ENCODE peak calls at places on chromosome 1, in six cellular contexts. One of them, this sample, is unnamed.
A peak's percentile ranks its signal among the peaks of the same experiment; 100 is the strongest.

GRCh38 chr1:109307363-109308021 is 681 bp upstream of the MYBPHL start:
- DNase-seq in A549: no peak
- DNase-seq in PC-3: no peak
- DNase-seq in CD4-positive, CD25-positive, alpha-beta regulatory T cell: no peak
- DNase-seq in aorta: no peak
- DNase-seq in CD8-positive, alpha-beta T cell: no peak
- DNase-seq in this sample: peak; percentile 23

GRCh38 chr1:154696001-154696400 is 88.0 kb upstream of the ADAR start:
- DNase-seq in A549: no peak
- DNase-seq in PC-3: peak; percentile 45
- DNase-seq in CD4-positive, CD25-positive, alpha-beta regulatory T cell: no peak
- DNase-seq in aorta: no peak
- DNase-seq in CD8-positive, alpha-beta T cell: no peak
- DNase-seq in this sample: no peak

GRCh38 chr1:103265551-103265950 is 157.2 kb upstream of the COL11A1 start:
- DNase-seq in A549: peak; percentile 4
- DNase-seq in PC-3: no peak
- DNase-seq in CD4-positive, CD25-positive, alpha-beta regulatory T cell: no peak
- DNase-seq in aorta: no peak
- DNase-seq in CD8-positive, alpha-beta T cell: no peak
- DNase-seq in this sample: peak; percentile 58

GRCh38 chr1:25468037-25468436 is 37.3 kb downstream of the MACO1 start:
- DNase-seq in A549: no peak
- DNase-seq in PC-3: no peak
- DNase-seq in CD4-positive, CD25-positive, alpha-beta regulatory T cell: no peak
- DNase-seq in aorta: no peak
- DNase-seq in CD8-positive, alpha-beta T cell: no peak
- DNase-seq in this sample: no peak

GRCh38 chr1:228070173-228070572 is 12.3 kb upstream of the ARF1 start:
- DNase-seq in A549: no peak
- DNase-seq in PC-3: no peak
- DNase-seq in CD4-positive, CD25-positive, alpha-beta regulatory T cell: no peak
- DNase-seq in aorta: no peak
- DNase-seq in CD8-positive, alpha-beta T cell: no peak
- DNase-seq in this sample: no peak

GRCh38 chr1:25590096-25590824 is 26.3 kb upstream of the MAN1C1 start:
- DNase-seq in A549: no peak
- DNase-seq in PC-3: no peak
- DNase-seq in CD4-positive, CD25-positive, alpha-beta regulatory T cell: no peak
- DNase-seq in aorta: peak; percentile 76
- DNase-seq in CD8-positive, alpha-beta T cell: no peak
- DNase-seq in this sample: no peak

GRCh38 chr1:1833916-1834325 is 55.7 kb upstream of the NADK start:
- DNase-seq in A549: no peak
- DNase-seq in PC-3: no peak
- DNase-seq in CD4-positive, CD25-positive, alpha-beta regulatory T cell: no peak
- DNase-seq in aorta: no peak
- DNase-seq in CD8-positive, alpha-beta T cell: no peak
- DNase-seq in this sample: peak; percentile 11

GRCh38 chr1:152190589-152190988 is 31.6 kb upstream of the RPTN start:
- DNase-seq in A549: peak; percentile 18
- DNase-seq in PC-3: peak; percentile 86
- DNase-seq in CD4-positive, CD25-positive, alpha-beta regulatory T cell: no peak
- DNase-seq in aorta: no peak
- DNase-seq in CD8-positive, alpha-beta T cell: no peak
- DNase-seq in this sample: no peak

GRCh38 chr1:29931477-29932175 is 695.3 kb downstream of the PTPRU start:
- DNase-seq in A549: no peak
- DNase-seq in PC-3: no peak
- DNase-seq in CD4-positive, CD25-positive, alpha-beta regulatory T cell: no peak
- DNase-seq in aorta: no peak
- DNase-seq in CD8-positive, alpha-beta T cell: no peak
- DNase-seq in this sample: no peak

GRCh38 chr1:223834660-223835263 is 11.0 kb downstream of the TP53BP2 start:
- DNase-seq in A549: no peak
- DNase-seq in PC-3: peak; percentile 63
- DNase-seq in CD4-positive, CD25-positive, alpha-beta regulatory T cell: no peak
- DNase-seq in aorta: no peak
- DNase-seq in CD8-positive, alpha-beta T cell: no peak
- DNase-seq in this sample: no peak

GRCh38 chr1:62076286-62076685 is 118.4 kb upstream of the L1TD1 start:
- DNase-seq in A549: peak; percentile 45
- DNase-seq in PC-3: peak; percentile 91
- DNase-seq in CD4-positive, CD25-positive, alpha-beta regulatory T cell: no peak
- DNase-seq in aorta: no peak
- DNase-seq in CD8-positive, alpha-beta T cell: no peak
- DNase-seq in this sample: no peak

GRCh38 chr1:62621907-62622306 is 24.6 kb downstream of the ANGPTL3 start:
- DNase-seq in A549: peak; percentile 90
- DNase-seq in PC-3: peak; percentile 73
- DNase-seq in CD4-positive, CD25-positive, alpha-beta regulatory T cell: no peak
- DNase-seq in aorta: no peak
- DNase-seq in CD8-positive, alpha-beta T cell: no peak
- DNase-seq in this sample: no peak

DNA sequence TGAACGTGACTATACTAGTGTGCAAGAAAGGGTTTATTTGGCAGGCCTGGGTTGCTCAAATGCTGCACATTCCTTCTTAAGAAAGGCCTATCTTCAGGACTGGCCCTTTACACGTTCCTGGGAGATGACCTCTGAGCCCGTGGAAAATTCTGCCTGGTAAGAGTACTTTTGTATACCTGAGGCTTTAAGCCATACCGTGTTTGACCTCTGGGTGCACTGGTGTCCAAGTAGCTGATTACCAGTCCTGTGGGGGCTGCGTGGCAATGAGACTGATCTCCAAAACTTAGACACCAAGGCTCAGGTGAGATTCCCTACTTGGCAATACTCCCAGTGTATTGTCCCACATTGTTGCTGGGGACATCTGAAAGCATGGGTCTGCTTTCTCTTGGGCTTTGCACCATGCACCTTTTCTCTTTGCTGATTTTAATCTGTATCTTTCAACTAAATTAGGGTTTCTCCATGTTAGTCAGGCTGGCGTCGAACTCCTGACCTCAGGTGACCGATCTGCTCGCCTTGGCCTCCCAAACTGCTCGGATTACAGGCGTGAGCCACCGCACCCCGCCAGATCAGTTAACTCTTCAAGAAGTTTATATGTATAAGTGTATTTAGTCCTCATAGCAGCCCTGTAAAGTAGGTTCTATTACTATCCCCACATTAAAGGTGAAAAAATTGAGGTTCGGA is 44.5 kb downstream of the TRIM33 start:
- DNase-seq in A549: peak; percentile 1
- DNase-seq in PC-3: no peak
- DNase-seq in CD4-positive, CD25-positive, alpha-beta regulatory T cell: no peak
- DNase-seq in aorta: no peak
- DNase-seq in CD8-positive, alpha-beta T cell: no peak
- DNase-seq in this sample: no peak
- H3K4me3 ChIP-seq in A549: no peak overlapping the region
- H3K4me3 ChIP-seq in PC-3: no peak overlapping the region
- H3K4me3 ChIP-seq in CD4-positive, CD25-positive, alpha-beta regulatory T cell: peak overlapping the region; percentile 60
- H3K4me3 ChIP-seq in aorta: no peak overlapping the region
- H3K4me3 ChIP-seq in CD8-positive, alpha-beta T cell: no peak overlapping the region
- H3K4me3 ChIP-seq in this sample: no peak overlapping the region

DNA sequence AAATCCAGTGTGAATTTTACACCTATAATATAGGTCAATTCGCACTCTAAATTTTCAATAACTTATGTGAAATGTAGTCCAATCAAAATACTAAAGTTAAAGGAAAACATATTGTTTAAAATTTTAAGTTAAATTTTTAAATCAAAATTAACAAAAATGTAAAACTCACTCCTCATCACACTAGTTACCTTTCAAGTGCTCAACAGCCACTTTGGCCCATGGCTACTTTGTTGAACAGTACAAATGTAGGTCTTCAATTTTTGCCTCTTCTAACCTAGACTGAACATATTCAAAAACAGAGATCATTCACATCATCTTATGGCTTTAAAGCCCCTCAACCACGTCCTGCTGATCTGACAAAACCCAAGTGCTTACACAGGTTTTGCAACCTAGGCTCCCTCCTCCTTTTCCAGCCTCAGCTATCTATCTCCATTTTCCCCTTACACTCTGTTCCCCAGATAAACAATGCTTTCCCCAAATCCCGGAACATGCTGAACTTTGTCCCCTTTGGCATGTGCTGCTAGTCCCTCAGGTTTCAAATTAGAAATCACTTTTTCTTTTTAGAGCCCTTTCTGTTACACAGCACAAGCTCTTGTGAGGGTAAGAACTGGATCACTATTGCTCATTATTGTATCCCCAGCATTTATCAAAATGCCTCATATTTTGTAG is 110.6 kb downstream of the AKT3 start:
- DNase-seq in A549: no peak
- DNase-seq in PC-3: no peak
- DNase-seq in CD4-positive, CD25-positive, alpha-beta regulatory T cell: no peak
- DNase-seq in aorta: no peak
- DNase-seq in CD8-positive, alpha-beta T cell: no peak
- DNase-seq in this sample: no peak
- H3K4me3 ChIP-seq in A549: no peak overlapping the region
- H3K4me3 ChIP-seq in PC-3: no peak overlapping the region
- H3K4me3 ChIP-seq in CD4-positive, CD25-positive, alpha-beta regulatory T cell: no peak overlapping the region
- H3K4me3 ChIP-seq in aorta: no peak overlapping the region
- H3K4me3 ChIP-seq in CD8-positive, alpha-beta T cell: no peak overlapping the region
- H3K4me3 ChIP-seq in this sample: no peak overlapping the region

GRCh38 chr1:167438171-167439138 is 79.9 kb downstream of the CD247 start:
- DNase-seq in A549: no peak
- DNase-seq in PC-3: no peak
- DNase-seq in CD4-positive, CD25-positive, alpha-beta regulatory T cell: no peak
- DNase-seq in aorta: no peak
- DNase-seq in CD8-positive, alpha-beta T cell: no peak
- DNase-seq in this sample: no peak

GRCh38 chr1:167440776-167441175 is 77.6 kb downstream of the CD247 start:
- DNase-seq in A549: no peak
- DNase-seq in PC-3: no peak
- DNase-seq in CD4-positive, CD25-positive, alpha-beta regulatory T cell: no peak
- DNase-seq in aorta: no peak
- DNase-seq in CD8-positive, alpha-beta T cell: no peak
- DNase-seq in this sample: no peak

GRCh38 chr1:167441222-167441621 is 77.1 kb downstream of the CD247 start:
- DNase-seq in A549: no peak
- DNase-seq in PC-3: peak; percentile 21
- DNase-seq in CD4-positive, CD25-positive, alpha-beta regulatory T cell: no peak
- DNase-seq in aorta: no peak
- DNase-seq in CD8-positive, alpha-beta T cell: no peak
- DNase-seq in this sample: no peak

GRCh38 chr1:167440345-167440744 is 78.0 kb downstream of the CD247 start:
- DNase-seq in A549: no peak
- DNase-seq in PC-3: no peak
- DNase-seq in CD4-positive, CD25-positive, alpha-beta regulatory T cell: no peak
- DNase-seq in aorta: no peak
- DNase-seq in CD8-positive, alpha-beta T cell: no peak
- DNase-seq in this sample: no peak

GRCh38 chr1:167439301-167439988 is 78.9 kb downstream of the CD247 start:
- DNase-seq in A549: peak; percentile 55
- DNase-seq in PC-3: no peak
- DNase-seq in CD4-positive, CD25-positive, alpha-beta regulatory T cell: no peak
- DNase-seq in aorta: no peak
- DNase-seq in CD8-positive, alpha-beta T cell: no peak
- DNase-seq in this sample: peak; percentile 60
- H3K4me3 ChIP-seq in A549: peak overlapping the region; percentile 47
- H3K4me3 ChIP-seq in PC-3: no peak overlapping the region
- H3K4me3 ChIP-seq in CD4-positive, CD25-positive, alpha-beta regulatory T cell: no peak overlapping the region
- H3K4me3 ChIP-seq in aorta: no peak overlapping the region
- H3K4me3 ChIP-seq in CD8-positive, alpha-beta T cell: peak overlapping the region; percentile 2
- H3K4me3 ChIP-seq in this sample: peak overlapping the region; percentile 75

DNA sequence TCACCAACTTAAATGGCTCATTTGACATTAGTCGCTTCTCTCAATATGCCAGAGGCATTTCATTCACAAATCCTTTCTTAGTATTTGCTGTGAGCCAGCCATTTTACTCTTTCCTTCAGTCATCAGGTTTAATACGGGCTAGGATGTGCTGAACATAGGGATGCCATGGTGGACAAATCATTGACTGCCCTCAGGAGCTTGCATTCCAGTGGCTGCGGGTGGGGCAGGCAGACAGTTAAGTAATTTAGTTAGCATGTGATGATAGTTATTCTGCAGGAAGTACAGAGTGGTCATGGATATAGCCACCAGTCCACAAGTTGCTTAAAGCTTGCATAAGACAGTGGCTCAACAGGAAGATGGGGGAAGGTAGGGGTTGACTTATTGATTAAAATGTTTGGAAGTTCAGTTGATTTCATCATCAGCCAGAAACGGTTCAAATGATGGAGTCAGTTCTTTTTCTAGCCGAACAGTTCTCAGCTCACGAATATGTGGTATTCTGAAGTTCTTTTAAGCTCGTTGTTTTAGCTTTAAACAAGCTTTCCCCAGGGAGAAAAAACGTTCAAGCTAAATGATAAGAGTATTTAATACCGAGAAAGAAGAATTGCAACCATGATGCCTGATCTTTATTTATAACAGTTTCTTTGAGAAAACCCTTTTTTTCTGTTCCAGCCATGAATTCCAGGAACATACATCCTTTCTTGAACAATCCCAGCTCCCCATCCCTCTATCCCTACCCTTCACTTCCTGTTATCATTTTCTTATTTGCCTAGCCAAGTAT is 1.4 kb downstream of the SLC22A15 start:
- DNase-seq in A549: peak; percentile 49
- DNase-seq in PC-3: peak; percentile 56
- DNase-seq in CD4-positive, CD25-positive, alpha-beta regulatory T cell: no peak
- DNase-seq in aorta: peak; percentile 54
- DNase-seq in CD8-positive, alpha-beta T cell: no peak
- DNase-seq in this sample: no peak
- H3K4me3 ChIP-seq in A549: no peak overlapping the region
- H3K4me3 ChIP-seq in PC-3: peak overlapping the region; percentile 75
- H3K4me3 ChIP-seq in CD4-positive, CD25-positive, alpha-beta regulatory T cell: no peak overlapping the region
- H3K4me3 ChIP-seq in aorta: no peak overlapping the region
- H3K4me3 ChIP-seq in CD8-positive, alpha-beta T cell: no peak overlapping the region
- H3K4me3 ChIP-seq in this sample: no peak overlapping the region

GRCh38 chr1:231676487-231676886 is 49.9 kb downstream of the DISC1 start:
- DNase-seq in A549: no peak
- DNase-seq in PC-3: no peak
- DNase-seq in CD4-positive, CD25-positive, alpha-beta regulatory T cell: no peak
- DNase-seq in aorta: no peak
- DNase-seq in CD8-positive, alpha-beta T cell: no peak
- DNase-seq in this sample: no peak
- H3K4me3 ChIP-seq in A549: no peak overlapping the region
- H3K4me3 ChIP-seq in PC-3: no peak overlapping the region
- H3K4me3 ChIP-seq in CD4-positive, CD25-positive, alpha-beta regulatory T cell: no peak overlapping the region
- H3K4me3 ChIP-seq in aorta: no peak overlapping the region
- H3K4me3 ChIP-seq in CD8-positive, alpha-beta T cell: no peak overlapping the region
- H3K4me3 ChIP-seq in this sample: no peak overlapping the region

GRCh38 chr1:184656221-184656620 is 98.4 kb downstream of the EDEM3 start:
- DNase-seq in A549: no peak
- DNase-seq in PC-3: no peak
- DNase-seq in CD4-positive, CD25-positive, alpha-beta regulatory T cell: no peak
- DNase-seq in aorta: no peak
- DNase-seq in CD8-positive, alpha-beta T cell: no peak
- DNase-seq in this sample: no peak
- H3K4me3 ChIP-seq in A549: no peak overlapping the region
- H3K4me3 ChIP-seq in PC-3: no peak overlapping the region
- H3K4me3 ChIP-seq in CD4-positive, CD25-positive, alpha-beta regulatory T cell: no peak overlapping the region
- H3K4me3 ChIP-seq in aorta: no peak overlapping the region
- H3K4me3 ChIP-seq in CD8-positive, alpha-beta T cell: no peak overlapping the region
- H3K4me3 ChIP-seq in this sample: no peak overlapping the region